ENCODE peak calls at places on chromosomes 1 and 21, in six cellular contexts. C is prostate gland; U is cardiac fibroblast; F is psoas muscle; R is CD4-positive, alpha-beta T cell; K is heart right ventricle. M is an unnamed sample.

GRCh38 chr1:56961426-56961825 is 4.4 kb downstream of the C8B start:
- DNase-seq in C (no peak), U (no peak), F (no peak), R (no peak), K (no peak), M (no peak)

GRCh38 chr21:29378814-29379213 is 80.1 kb downstream of the BACH1 start:
- DNase-seq in C (no peak), U (peak), F (no peak), R (no peak), K (no peak), M (no peak)

GRCh38 chr1:11535761-11536572 is 57.0 kb downstream of the DISP3 start:
- DNase-seq in C (no peak), U (no peak), F (no peak), R (no peak), K (no peak), M (no peak)

GRCh38 chr1:194369622-194370021 is 1183.2 kb upstream of the B3GALT2 start:
- DNase-seq in C (no peak), U (no peak), F (no peak), R (no peak), K (no peak), M (no peak)

GRCh38 chr1:88169144-88169543 is 514.9 kb upstream of the PKN2 start:
- DNase-seq in C (no peak), U (no peak), F (no peak), R (no peak), K (no peak), M (no peak)

GRCh38 chr1:28322209-28322608 is 6.6 kb upstream of the MED18 start:
- DNase-seq in C (no peak), U (no peak), F (no peak), R (no peak), K (no peak), M (no peak)

GRCh38 chr1:26913754-26914619 is at the start of gene NR0B2:
- DNase-seq in C (no peak), U (no peak), F (peak), R (no peak), K (peak), M (no peak)

GRCh38 chr21:46017695-46018094 is 36.1 kb downstream of the COL6A1 start:
- DNase-seq in C (no peak), U (no peak), F (no peak), R (no peak), K (no peak), M (no peak)

GRCh38 chr1:233843523-233844204 is 60.8 kb upstream of the SLC35F3 start:
- DNase-seq in C (no peak), U (no peak), F (no peak), R (no peak), K (no peak), M (no peak)

GRCh38 chr1:54791880-54792522 is 9.1 kb downstream of the TTC22 start:
- DNase-seq in C (no peak), U (peak), F (no peak), R (no peak), K (no peak), M (peak)

GRCh38 chr1:10252508-10252907 is 42.1 kb downstream of the KIF1B start:
- DNase-seq in C (no peak), U (peak), F (no peak), R (no peak), K (no peak), M (no peak)

GRCh38 chr1:17582124-17582768 is 42.7 kb downstream of the ARHGEF10L start:
- DNase-seq in C (peak), U (no peak), F (no peak), R (no peak), K (no peak), M (no peak)

GRCh38 chr1:39960461-39960958 is 5.6 kb downstream of the MFSD2A start:
- DNase-seq in C (peak), U (no peak), F (no peak), R (peak), K (no peak), M (no peak)

GRCh38 chr1:42971848-42972291 is 13.2 kb upstream of the SLC2A1 start:
- DNase-seq in C (no peak), U (peak), F (no peak), R (no peak), K (no peak), M (no peak)

GRCh38 chr1:8004113-8004802 is 21.9 kb downstream of the ERRFI1 start:
- DNase-seq in C (peak), U (peak), F (peak), R (no peak), K (no peak), M (no peak)

GRCh38 chr1:84303154-84303830 is 1.8 kb downstream of the SAMD13 start:
- DNase-seq in C (no peak), U (no peak), F (no peak), R (no peak), K (no peak), M (no peak)

GRCh38 chr1:208919371-208919770 is 664.1 kb upstream of the CAMK1G start:
- DNase-seq in C (no peak), U (peak), F (no peak), R (no peak), K (no peak), M (no peak)

GRCh38 chr1:188584119-188584518 is 1755.4 kb downstream of the PLA2G4A start:
- DNase-seq in C (no peak), U (no peak), F (no peak), R (no peak), K (no peak), M (no peak)

GRCh38 chr1:168391759-168392681 is 111.3 kb downstream of the TBX19 start:
- DNase-seq in C (peak), U (no peak), F (no peak), R (no peak), K (no peak), M (no peak)

GRCh38 chr1:176434200-176434599 is 28.8 kb upstream of the PAPPA2 start:
- DNase-seq in C (no peak), U (no peak), F (no peak), R (no peak), K (no peak), M (no peak)

GRCh38 chr1:177620636-177621190 is 349.1 kb downstream of the SEC16B start:
- DNase-seq in C (no peak), U (peak), F (no peak), R (no peak), K (no peak), M (no peak)

GRCh38 chr1:216314369-216315095 is 108.7 kb downstream of the USH2A start:
- DNase-seq in C (peak), U (no peak), F (no peak), R (no peak), K (no peak), M (no peak)

GRCh38 chr1:193479187-193479586 is 292.8 kb upstream of the B3GALT2 start:
- DNase-seq in C (no peak), U (no peak), F (no peak), R (peak), K (no peak), M (no peak)

GRCh38 chr21:26846036-26846931 is 1.1 kb upstream of the ADAMTS1 start:
- DNase-seq in C (peak), U (peak), F (peak), R (no peak), K (peak), M (peak)

GRCh38 chr1:11448375-11449085 is 30.4 kb upstream of the DISP3 start:
- DNase-seq in C (no peak), U (no peak), F (no peak), R (no peak), K (no peak), M (no peak)

GRCh38 chr1:40396420-40396819 is 22.9 kb downstream of the SMAP2 start:
- DNase-seq in C (no peak), U (no peak), F (no peak), R (no peak), K (no peak), M (no peak)

GRCh38 chr1:45583264-45583665 is 576 bp upstream of the NASP start:
- DNase-seq in C (peak), U (peak), F (peak), R (peak), K (peak), M (peak)

GRCh38 chr1:55478742-55479141 is 263.6 kb upstream of the USP24 start:
- DNase-seq in C (no peak), U (peak), F (no peak), R (no peak), K (no peak), M (no peak)

GRCh38 chr1:203480525-203481084 is 5.0 kb downstream of the PRELP start:
- DNase-seq in C (peak), U (peak), F (peak), R (peak), K (peak), M (no peak)

GRCh38 chr1:94675373-94675772 is 133.8 kb upstream of the F3 start:
- DNase-seq in C (no peak), U (no peak), F (no peak), R (no peak), K (no peak), M (no peak)

GRCh38 chr21:45578811-45579381 is 36.7 kb upstream of the SLC19A1 start:
- DNase-seq in C (no peak), U (no peak), F (no peak), R (no peak), K (no peak), M (no peak)

GRCh38 chr1:169858467-169858866 is 35.2 kb downstream of the SCYL3 start:
- DNase-seq in C (no peak), U (no peak), F (no peak), R (no peak), K (no peak), M (no peak)

GRCh38 chr1:113178522-113178921 is 105.5 kb downstream of the LRIG2 start:
- DNase-seq in C (no peak), U (peak), F (no peak), R (no peak), K (no peak), M (no peak)

GRCh38 chr1:217525773-217526490 is 105.0 kb downstream of the GPATCH2 start:
- DNase-seq in C (no peak), U (peak), F (no peak), R (no peak), K (no peak), M (no peak)

GRCh38 chr1:17113973-17114372 is 5.3 kb downstream of the PADI2 start:
- DNase-seq in C (no peak), U (no peak), F (peak), R (no peak), K (peak), M (no peak)

GRCh38 chr1:5989286-5989605 is 3.0 kb downstream of the NPHP4 start:
- DNase-seq in C (no peak), U (no peak), F (no peak), R (no peak), K (no peak), M (no peak)

GRCh38 chr1:240399381-240399780 is 212.6 kb downstream of the GREM2 start:
- DNase-seq in C (no peak), U (peak), F (no peak), R (no peak), K (no peak), M (no peak)

GRCh38 chr1:17007121-17007520 is 4.6 kb downstream of the ATP13A2 start:
- DNase-seq in C (no peak), U (no peak), F (no peak), R (no peak), K (no peak), M (no peak)

GRCh38 chr1:111176678-111177077 is 23.8 kb downstream of the DENND2D start:
- DNase-seq in C (no peak), U (no peak), F (no peak), R (no peak), K (no peak), M (no peak)

DNA sequence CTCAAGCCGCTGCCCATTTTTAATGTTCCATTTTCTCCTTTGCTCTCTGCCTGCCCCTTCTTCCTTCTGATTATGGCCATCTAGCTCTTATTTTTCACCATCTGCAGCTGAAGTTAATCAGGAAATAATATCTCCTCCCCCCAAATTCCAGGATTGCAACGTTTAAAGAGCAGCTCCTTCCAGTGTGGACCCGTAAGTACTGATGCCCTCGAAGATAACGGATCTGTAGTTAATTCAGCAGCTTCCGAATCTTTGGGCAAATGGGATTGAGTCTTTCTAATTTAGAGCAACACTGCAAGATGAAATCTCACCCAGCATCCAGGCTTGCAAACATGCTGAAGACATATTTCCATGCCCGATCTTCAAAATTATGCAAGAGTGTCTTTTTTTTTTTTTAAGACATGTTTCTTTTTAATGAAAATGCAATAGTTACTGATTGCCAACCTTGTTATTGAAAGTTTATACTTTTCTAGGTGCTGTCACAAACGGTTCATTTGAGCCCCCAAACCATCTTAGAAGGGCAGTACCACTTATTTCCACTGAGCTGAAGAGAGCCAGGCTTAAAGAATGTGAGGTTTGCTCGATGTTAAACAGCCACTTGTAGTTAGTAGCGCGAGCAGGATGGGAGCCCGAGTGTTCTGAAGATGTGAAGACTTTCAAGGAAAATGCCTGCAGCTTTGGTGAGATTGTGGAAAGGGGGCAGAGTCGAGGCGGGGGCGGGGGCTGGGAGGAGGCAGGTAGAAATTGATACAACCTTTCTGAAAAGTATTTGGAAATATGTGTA is 10.9 kb upstream of the RCAN3 start:
- DNase-seq in C (no peak), U (no peak), F (no peak), R (no peak), K (no peak), M (no peak)
- TF ChIP-seq CTCF in C (no peak), U (peak), F (no peak), R (no peak), K (no peak), M (no peak)

GRCh38 chr21:15976807-15977206 is 247.0 kb downstream of the USP25 start:
- DNase-seq in C (no peak), U (peak), F (no peak), R (no peak), K (no peak), M (peak)
- TF ChIP-seq CTCF in C (no peak), U (peak), F (no peak), R (no peak), K (no peak), M (peak)

DNA sequence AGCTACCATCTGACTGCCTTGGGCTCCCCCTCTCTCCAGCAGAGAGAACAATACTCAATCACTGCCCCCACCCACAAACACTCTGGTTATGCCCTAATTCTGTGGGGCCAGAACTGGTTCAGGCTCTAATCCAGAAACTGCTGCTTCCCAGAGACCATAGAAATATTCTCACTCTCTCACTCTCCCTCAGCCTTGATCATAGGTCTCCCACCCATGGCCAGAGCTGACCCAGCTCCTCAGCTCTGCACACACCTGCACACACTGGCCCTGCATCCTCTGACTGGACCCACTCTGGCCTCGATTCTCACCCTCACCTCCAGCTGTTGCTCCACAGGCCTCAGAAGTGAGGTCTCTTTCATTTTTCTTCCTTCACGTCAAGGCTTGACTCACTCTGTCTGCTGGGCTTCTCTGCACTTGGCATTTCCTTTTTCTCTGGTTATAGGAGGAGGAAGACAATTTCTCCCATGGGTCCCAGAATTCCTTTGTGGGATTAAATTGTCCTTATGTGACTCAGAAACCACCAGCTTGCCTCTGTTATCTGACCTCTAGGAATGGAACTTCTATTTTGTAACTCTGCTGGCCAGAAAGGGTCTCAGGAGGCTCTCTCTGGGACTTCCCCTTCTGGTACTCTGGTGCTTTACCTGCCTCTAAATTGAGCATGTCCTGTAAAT is 15.6 kb upstream of the ZMYM6 start:
- DNase-seq in C (no peak), U (peak), F (no peak), R (no peak), K (no peak), M (no peak)
- TF ChIP-seq CTCF in C (no peak), U (no peak), F (no peak), R (no peak), K (no peak), M (no peak)

GRCh38 chr1:75188892-75189291 is 54.7 kb downstream of the LHX8 start:
- DNase-seq in C (no peak), U (no peak), F (no peak), R (no peak), K (no peak), M (no peak)
- TF ChIP-seq CTCF in C (no peak), U (no peak), F (no peak), R (no peak), K (no peak), M (no peak)

DNA sequence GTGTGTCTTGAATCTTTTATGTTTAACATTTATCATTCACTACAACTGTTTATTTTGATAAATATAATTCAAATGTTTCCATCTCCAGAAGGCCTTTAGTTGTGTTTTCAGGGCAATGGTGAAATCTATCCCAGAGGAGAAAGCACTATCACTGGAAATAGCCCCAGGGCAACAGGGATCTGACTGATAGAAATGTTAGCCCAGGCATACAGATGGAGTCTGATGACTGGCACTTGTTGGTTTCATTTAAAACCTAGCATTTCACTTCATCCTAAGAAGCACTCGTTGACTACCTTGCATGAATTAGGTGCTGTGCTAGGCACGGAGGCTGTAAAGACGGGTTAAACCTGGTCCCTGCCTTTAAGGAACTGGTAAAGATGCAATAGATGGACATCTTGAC is 103.1 kb downstream of the C1orf21 start:
- DNase-seq in C (no peak), U (no peak), F (no peak), R (no peak), K (no peak), M (no peak)
- TF ChIP-seq CTCF in C (no peak), U (no peak), F (no peak), R (no peak), K (no peak), M (no peak)

DNA sequence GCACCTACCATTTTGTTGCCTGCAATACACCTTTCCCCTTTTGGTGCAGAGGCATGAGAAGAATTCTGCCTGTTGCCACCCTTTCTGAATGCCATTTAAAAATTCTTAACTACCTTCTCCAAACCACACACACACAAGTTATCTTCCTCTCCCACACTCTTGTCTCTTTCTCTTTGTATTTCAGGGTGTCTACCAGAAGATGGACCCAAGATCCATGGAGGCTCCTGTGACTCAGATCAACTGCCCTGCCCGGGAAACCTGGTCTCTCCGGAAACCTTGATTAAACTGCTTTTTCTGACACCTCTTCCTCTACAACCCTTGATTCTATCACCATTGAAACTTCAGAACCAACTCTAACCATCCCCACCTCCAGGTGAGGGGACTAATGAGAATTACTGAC is 2.4 kb upstream of the TARS2 start:
- DNase-seq in C (no peak), U (peak), F (no peak), R (no peak), K (no peak), M (no peak)
- TF ChIP-seq CTCF in C (no peak), U (peak), F (no peak), R (no peak), K (peak), M (no peak)